ENCODE peak calls at places on chromosome 16, in nine cellular contexts. D, M, J, A, V, T, F, I and N are unnamed samples.
A peak's percentile ranks its signal among the peaks of the same experiment; 100 is the strongest.

GRCh38 chr16:6573577-6573976 is 759.1 kb upstream of the RBFOX1 start:
- DNase-seq in V (no peak), J (no peak), M (no peak), I (no peak), D (no peak), T (peak; percentile 80), A (peak; percentile 44), F (peak; percentile 68), N (peak; percentile 21)

GRCh38 chr16:84700518-84701277 is 898 bp downstream of the USP10 start:
- DNase-seq in D (peak; percentile 62), M (no peak), A (peak; percentile 15), F (peak; percentile 47), I (no peak), T (peak; percentile 37), J (no peak), V (no peak), N (peak; percentile 42)

GRCh38 chr16:29024280-29024679 is 39.4 kb downstream of the LAT start:
- DNase-seq in T (no peak), I (no peak), J (no peak), F (no peak), D (peak; percentile 8), V (no peak), M (no peak), A (no peak), N (no peak)

GRCh38 chr16:71440669-71441347 is 1.0 kb downstream of the TLE7 start:
- DNase-seq in F (peak; percentile 77), T (peak; percentile 57), I (peak; percentile 39), D (no peak), V (no peak), J (no peak), A (no peak), M (no peak), N (no peak)

GRCh38 chr16:78836802-78837489 is 737.5 kb downstream of the WWOX start:
- DNase-seq in I (no peak), J (no peak), V (no peak), A (no peak), D (no peak), M (no peak), F (no peak), T (no peak), N (no peak)

GRCh38 chr16:67170168-67170947 is at the start of gene NOL3:
- DNase-seq in I (no peak), D (peak; percentile 94), V (no peak), T (peak; percentile 93), M (peak; percentile 76), J (peak; percentile 84), A (peak; percentile 87), F (peak; percentile 87), N (peak; percentile 96)

GRCh38 chr16:57667526-57668258 is 414 bp upstream of the ADGRG3 start:
- DNase-seq in A (no peak), T (peak; percentile 50), D (no peak), J (peak; percentile 54), I (no peak), M (no peak), V (no peak), F (peak; percentile 63), N (peak; percentile 83)

GRCh38 chr16:75000481-75001081 is 1.8 kb downstream of the ZNRF1 start:
- DNase-seq in V (no peak), D (no peak), T (peak; percentile 61), J (no peak), M (no peak), I (no peak), A (no peak), F (no peak), N (peak; percentile 68)

GRCh38 chr16:75267631-75268264 is 16.3 kb upstream of the BCAR1 start:
- DNase-seq in M (peak; percentile 81), A (peak; percentile 66), I (no peak), V (no peak), F (no peak), J (peak; percentile 65), T (peak; percentile 38), D (peak; percentile 82), N (no peak)

GRCh38 chr16:19175492-19176262 is 7.6 kb downstream of the SYT17 start:
- DNase-seq in M (no peak), J (no peak), F (no peak), V (no peak), A (no peak), I (no peak), T (no peak), D (no peak), N (no peak)

GRCh38 chr16:29156511-29156910 is 171.7 kb downstream of the LAT start:
- DNase-seq in M (no peak), F (no peak), I (no peak), J (no peak), D (no peak), V (no peak), A (no peak), T (no peak), N (no peak)

GRCh38 chr16:9610727-9611126 is 519.3 kb downstream of the HAPSTR1 start:
- DNase-seq in F (peak; percentile 22), V (no peak), T (no peak), M (no peak), J (no peak), A (no peak), D (no peak), I (no peak), N (no peak)

GRCh38 chr16:81006472-81007311 is at the start of the genes CENPN and CMC2:
- DNase-seq in I (peak; percentile 77), A (peak; percentile 99), M (peak; percentile 99), D (peak; percentile 100), F (peak; percentile 98), V (peak; percentile 99), T (peak; percentile 91), J (peak; percentile 99), N (peak; percentile 98)

GRCh38 chr16:81003064-81003463 is 3.6 kb downstream of the CMC2 start:
- DNase-seq in I (no peak), T (no peak), F (no peak), M (no peak), J (no peak), A (no peak), D (no peak), V (no peak), N (no peak)

GRCh38 chr16:81005644-81006471 is 827 bp downstream of the CMC2 start:
- DNase-seq in I (no peak), M (peak; percentile 61), T (no peak), F (peak; percentile 46), D (no peak), V (peak; percentile 91), A (no peak), J (no peak), N (no peak)

GRCh38 chr16:81003610-81004460 is 2.9 kb downstream of the CMC2 start:
- DNase-seq in T (no peak), J (no peak), F (no peak), D (no peak), V (no peak), A (no peak), I (no peak), M (no peak), N (no peak)

GRCh38 chr16:81004646-81005353 is 1.9 kb downstream of the CMC2 start:
- DNase-seq in V (no peak), D (no peak), T (peak; percentile 21), F (peak; percentile 82), M (no peak), A (peak; percentile 56), J (no peak), I (no peak), N (no peak)
- TF ChIP-seq POLR2AphosphoS5 in V (no peak), D (no peak), T (no peak), F (no peak), M (no peak), A (peak; percentile 16), J (no peak), I (no peak), N (no peak)

GRCh38 chr16:11149011-11149616 is 106.9 kb downstream of the SOCS1 start:
- DNase-seq in M (no peak), V (no peak), J (no peak), T (no peak), I (no peak), A (no peak), F (no peak), D (no peak), N (no peak)
- TF ChIP-seq POLR2AphosphoS5 in M (no peak), V (no peak), J (no peak), T (no peak), I (no peak), A (no peak), F (no peak), D (no peak), N (no peak)

GRCh38 chr16:3478242-3478925 is 16.9 kb downstream of the C16orf90 start:
- DNase-seq in D (no peak), M (no peak), J (no peak), A (no peak), I (no peak), F (no peak), V (no peak), T (no peak), N (no peak)

GRCh38 chr16:3482659-3483241 is 12.5 kb downstream of the C16orf90 start:
- DNase-seq in M (no peak), T (peak; percentile 23), J (no peak), V (no peak), F (no peak), A (no peak), D (no peak), I (no peak), N (no peak)

GRCh38 chr16:3479654-3480216 is 15.6 kb downstream of the C16orf90 start:
- DNase-seq in J (no peak), I (no peak), V (no peak), A (no peak), F (no peak), M (no peak), D (no peak), T (no peak), N (no peak)

GRCh38 chr16:3481696-3482658 is 13.3 kb downstream of the C16orf90 start:
- DNase-seq in J (no peak), D (no peak), V (no peak), A (no peak), T (peak; percentile 85), M (no peak), F (no peak), I (no peak), N (no peak)

DNA sequence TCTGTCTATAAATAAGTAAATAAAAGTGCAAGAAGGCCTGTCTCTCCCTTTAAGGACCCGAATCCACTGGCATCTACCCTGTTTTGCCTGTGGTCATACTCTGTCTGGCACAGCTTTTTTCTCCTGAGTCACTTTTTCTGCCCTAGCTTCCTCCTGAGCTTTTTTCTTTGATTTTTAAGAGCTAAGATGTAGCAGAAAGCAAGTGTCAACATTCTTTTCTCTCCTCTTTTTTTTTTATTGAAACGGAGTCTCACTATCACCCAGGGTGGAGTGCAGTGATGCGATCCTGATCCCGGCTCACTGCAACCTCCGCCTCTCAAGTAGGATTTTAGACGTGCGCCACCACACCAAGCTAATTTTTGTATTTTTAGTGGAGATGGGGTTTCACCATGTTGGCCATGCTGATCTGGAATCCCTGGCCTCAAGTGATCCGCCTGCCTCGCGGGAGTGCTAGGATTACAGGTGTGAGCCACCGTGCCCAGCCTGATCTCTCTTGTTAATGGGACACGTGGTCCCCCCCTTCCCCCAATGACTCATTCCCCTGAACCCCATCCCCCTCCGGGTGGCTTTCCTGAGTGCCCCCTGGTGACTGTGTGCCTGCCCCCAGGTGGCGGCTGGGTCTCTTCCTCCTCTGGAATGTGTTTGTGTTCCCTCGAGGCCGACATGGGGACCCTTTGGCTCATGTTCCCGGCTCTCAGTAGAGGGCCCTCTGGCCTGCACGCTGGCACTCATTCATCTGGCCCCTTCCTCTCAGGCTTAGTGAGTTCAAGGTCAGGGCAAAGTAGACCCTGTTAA is 14.2 kb downstream of the C16orf90 start:
- DNase-seq in D (no peak), T (peak; percentile 11), J (no peak), M (no peak), I (no peak), A (no peak), V (no peak), F (peak; percentile 50), N (no peak)
- TF ChIP-seq POLR2AphosphoS5 in D (no peak), T (no peak), J (no peak), M (no peak), I (no peak), A (no peak), V (no peak), F (no peak), N (no peak)

GRCh38 chr16:30183961-30184429 is 593 bp downstream of the CORO1A start:
- DNase-seq in M (no peak), V (no peak), J (peak; percentile 53), D (peak; percentile 65), A (no peak), T (peak; percentile 44), F (peak; percentile 16), I (peak; percentile 73), N (peak; percentile 55)
- TF ChIP-seq POLR2AphosphoS5 in M (no peak), V (no peak), J (no peak), D (no peak), A (no peak), T (no peak), F (no peak), I (no peak), N (peak; percentile 33)